ENCODE peak calls at places on chromosomes 5 and 9, in five cellular contexts. One of them, this sample, is unnamed.

GRCh38 chr5:150627731-150628545 is 12.5 kb upstream of the SYNPO start:
- DNase-seq in T-cell: no peak
- DNase-seq in stimulated activated CD4-positive, alpha-beta T cell treated with anti-CD3 and anti-CD28 coated beads, Interleukin-4, amount 100 ng/mL, for 4 hours: no peak
- DNase-seq in GM10248: no peak
- DNase-seq in fibroblast of lung: peak
- DNase-seq in this sample: no peak

GRCh38 chr9:110058304-110058953 is 149.5 kb downstream of the C9orf152 start:
- DNase-seq in stimulated activated CD4-positive, alpha-beta T cell treated with anti-CD3 and anti-CD28 coated beads, Interleukin-4, amount 100 ng/mL, for 4 hours: peak
- DNase-seq in fibroblast of lung: peak
- DNase-seq in T-cell: peak
- DNase-seq in GM10248: peak
- DNase-seq in this sample: peak

GRCh38 chr9:127291379-127291778 is 26.8 kb downstream of the GARNL3 start:
- DNase-seq in GM10248: no peak
- DNase-seq in T-cell: no peak
- DNase-seq in stimulated activated CD4-positive, alpha-beta T cell treated with anti-CD3 and anti-CD28 coated beads, Interleukin-4, amount 100 ng/mL, for 4 hours: no peak
- DNase-seq in fibroblast of lung: no peak
- DNase-seq in this sample: no peak

GRCh38 chr9:86783884-86784283 is 163.4 kb downstream of the GAS1 start:
- DNase-seq in T-cell: no peak
- DNase-seq in stimulated activated CD4-positive, alpha-beta T cell treated with anti-CD3 and anti-CD28 coated beads, Interleukin-4, amount 100 ng/mL, for 4 hours: no peak
- DNase-seq in fibroblast of lung: peak
- DNase-seq in GM10248: no peak
- DNase-seq in this sample: peak

GRCh38 chr9:111566234-111566633 is 33.2 kb downstream of the PTGR1 start:
- DNase-seq in GM10248: no peak
- DNase-seq in T-cell: no peak
- DNase-seq in fibroblast of lung: no peak
- DNase-seq in stimulated activated CD4-positive, alpha-beta T cell treated with anti-CD3 and anti-CD28 coated beads, Interleukin-4, amount 100 ng/mL, for 4 hours: no peak
- DNase-seq in this sample: peak

GRCh38 chr5:128062172-128062746 is 21.3 kb upstream of the SLC12A2 start:
- DNase-seq in GM10248: no peak
- DNase-seq in T-cell: no peak
- DNase-seq in stimulated activated CD4-positive, alpha-beta T cell treated with anti-CD3 and anti-CD28 coated beads, Interleukin-4, amount 100 ng/mL, for 4 hours: no peak
- DNase-seq in fibroblast of lung: peak
- DNase-seq in this sample: peak

GRCh38 chr5:170235881-170236864 is 3.4 kb downstream of the C5orf58 start:
- DNase-seq in fibroblast of lung: no peak
- DNase-seq in T-cell: no peak
- DNase-seq in GM10248: no peak
- DNase-seq in stimulated activated CD4-positive, alpha-beta T cell treated with anti-CD3 and anti-CD28 coated beads, Interleukin-4, amount 100 ng/mL, for 4 hours: no peak
- DNase-seq in this sample: no peak

GRCh38 chr9:95627802-95628201 is 111.0 kb upstream of the PTCH1 start:
- DNase-seq in GM10248: no peak
- DNase-seq in stimulated activated CD4-positive, alpha-beta T cell treated with anti-CD3 and anti-CD28 coated beads, Interleukin-4, amount 100 ng/mL, for 4 hours: no peak
- DNase-seq in fibroblast of lung: peak
- DNase-seq in T-cell: no peak
- DNase-seq in this sample: no peak

GRCh38 chr5:95791751-95792150 is 30.8 kb downstream of the GLRX start:
- DNase-seq in fibroblast of lung: no peak
- DNase-seq in T-cell: no peak
- DNase-seq in GM10248: no peak
- DNase-seq in stimulated activated CD4-positive, alpha-beta T cell treated with anti-CD3 and anti-CD28 coated beads, Interleukin-4, amount 100 ng/mL, for 4 hours: no peak
- DNase-seq in this sample: no peak

GRCh38 chr5:112694853-112695709 is 42.6 kb upstream of the APC start:
- DNase-seq in T-cell: no peak
- DNase-seq in GM10248: no peak
- DNase-seq in stimulated activated CD4-positive, alpha-beta T cell treated with anti-CD3 and anti-CD28 coated beads, Interleukin-4, amount 100 ng/mL, for 4 hours: no peak
- DNase-seq in fibroblast of lung: peak
- DNase-seq in this sample: peak

GRCh38 chr9:130331573-130331972 is 66.0 kb downstream of the HMCN2 start:
- DNase-seq in GM10248: no peak
- DNase-seq in stimulated activated CD4-positive, alpha-beta T cell treated with anti-CD3 and anti-CD28 coated beads, Interleukin-4, amount 100 ng/mL, for 4 hours: no peak
- DNase-seq in T-cell: no peak
- DNase-seq in fibroblast of lung: peak
- DNase-seq in this sample: no peak

GRCh38 chr9:93010696-93011095 is 47.8 kb upstream of the SUSD3 start:
- DNase-seq in T-cell: no peak
- DNase-seq in fibroblast of lung: no peak
- DNase-seq in stimulated activated CD4-positive, alpha-beta T cell treated with anti-CD3 and anti-CD28 coated beads, Interleukin-4, amount 100 ng/mL, for 4 hours: no peak
- DNase-seq in GM10248: no peak
- DNase-seq in this sample: no peak

GRCh38 chr5:168798065-168799023 is 219.2 kb upstream of the PANK3 start:
- DNase-seq in fibroblast of lung: peak
- DNase-seq in stimulated activated CD4-positive, alpha-beta T cell treated with anti-CD3 and anti-CD28 coated beads, Interleukin-4, amount 100 ng/mL, for 4 hours: no peak
- DNase-seq in GM10248: no peak
- DNase-seq in T-cell: no peak
- DNase-seq in this sample: no peak

GRCh38 chr5:170105643-170106611 is at the start of gene FOXI1:
- DNase-seq in T-cell: no peak
- DNase-seq in stimulated activated CD4-positive, alpha-beta T cell treated with anti-CD3 and anti-CD28 coated beads, Interleukin-4, amount 100 ng/mL, for 4 hours: no peak
- DNase-seq in fibroblast of lung: no peak
- DNase-seq in GM10248: no peak
- DNase-seq in this sample: no peak

GRCh38 chr5:90056911-90057705 is 352.4 kb downstream of the CETN3 start:
- DNase-seq in GM10248: no peak
- DNase-seq in fibroblast of lung: peak
- DNase-seq in stimulated activated CD4-positive, alpha-beta T cell treated with anti-CD3 and anti-CD28 coated beads, Interleukin-4, amount 100 ng/mL, for 4 hours: no peak
- DNase-seq in T-cell: no peak
- DNase-seq in this sample: no peak

GRCh38 chr5:172769598-172770373 is 1.2 kb downstream of the DUSP1 start:
- DNase-seq in T-cell: no peak
- DNase-seq in GM10248: no peak
- DNase-seq in stimulated activated CD4-positive, alpha-beta T cell treated with anti-CD3 and anti-CD28 coated beads, Interleukin-4, amount 100 ng/mL, for 4 hours: no peak
- DNase-seq in fibroblast of lung: peak
- DNase-seq in this sample: peak

GRCh38 chr5:57094753-57095683 is 78.8 kb upstream of the GPBP1 start:
- DNase-seq in fibroblast of lung: no peak
- DNase-seq in T-cell: no peak
- DNase-seq in GM10248: no peak
- DNase-seq in stimulated activated CD4-positive, alpha-beta T cell treated with anti-CD3 and anti-CD28 coated beads, Interleukin-4, amount 100 ng/mL, for 4 hours: no peak
- DNase-seq in this sample: no peak

GRCh38 chr9:115411993-115412452 is 294.1 kb upstream of the TNC start:
- DNase-seq in GM10248: no peak
- DNase-seq in T-cell: no peak
- DNase-seq in fibroblast of lung: peak
- DNase-seq in stimulated activated CD4-positive, alpha-beta T cell treated with anti-CD3 and anti-CD28 coated beads, Interleukin-4, amount 100 ng/mL, for 4 hours: no peak
- DNase-seq in this sample: peak

GRCh38 chr9:111399772-111400563 is 69.9 kb upstream of the OR2K2 start:
- DNase-seq in GM10248: no peak
- DNase-seq in fibroblast of lung: no peak
- DNase-seq in stimulated activated CD4-positive, alpha-beta T cell treated with anti-CD3 and anti-CD28 coated beads, Interleukin-4, amount 100 ng/mL, for 4 hours: no peak
- DNase-seq in T-cell: no peak
- DNase-seq in this sample: peak

GRCh38 chr9:121568541-121569265 is 69.1 kb upstream of the GGTA1 start:
- DNase-seq in fibroblast of lung: peak
- DNase-seq in GM10248: no peak
- DNase-seq in stimulated activated CD4-positive, alpha-beta T cell treated with anti-CD3 and anti-CD28 coated beads, Interleukin-4, amount 100 ng/mL, for 4 hours: no peak
- DNase-seq in T-cell: no peak
- DNase-seq in this sample: no peak

GRCh38 chr5:146653560-146653959 is 137.6 kb upstream of the GPR151 start:
- DNase-seq in stimulated activated CD4-positive, alpha-beta T cell treated with anti-CD3 and anti-CD28 coated beads, Interleukin-4, amount 100 ng/mL, for 4 hours: no peak
- DNase-seq in fibroblast of lung: no peak
- DNase-seq in T-cell: no peak
- DNase-seq in GM10248: no peak
- DNase-seq in this sample: no peak

GRCh38 chr9:80061940-80062339 is 490.2 kb downstream of the TLE4 start:
- DNase-seq in T-cell: no peak
- DNase-seq in GM10248: no peak
- DNase-seq in fibroblast of lung: peak
- DNase-seq in stimulated activated CD4-positive, alpha-beta T cell treated with anti-CD3 and anti-CD28 coated beads, Interleukin-4, amount 100 ng/mL, for 4 hours: no peak
- DNase-seq in this sample: peak

GRCh38 chr9:113996531-113997001 is 81.5 kb downstream of the AMBP start:
- DNase-seq in fibroblast of lung: no peak
- DNase-seq in T-cell: no peak
- DNase-seq in stimulated activated CD4-positive, alpha-beta T cell treated with anti-CD3 and anti-CD28 coated beads, Interleukin-4, amount 100 ng/mL, for 4 hours: no peak
- DNase-seq in GM10248: no peak
- DNase-seq in this sample: no peak

GRCh38 chr5:39014544-39014943 is 59.7 kb downstream of the RICTOR start:
- DNase-seq in fibroblast of lung: peak
- DNase-seq in stimulated activated CD4-positive, alpha-beta T cell treated with anti-CD3 and anti-CD28 coated beads, Interleukin-4, amount 100 ng/mL, for 4 hours: no peak
- DNase-seq in GM10248: no peak
- DNase-seq in T-cell: no peak
- DNase-seq in this sample: peak

GRCh38 chr5:68823301-68823700 is 270.5 kb upstream of the SLC30A5 start:
- DNase-seq in GM10248: no peak
- DNase-seq in T-cell: no peak
- DNase-seq in fibroblast of lung: no peak
- DNase-seq in stimulated activated CD4-positive, alpha-beta T cell treated with anti-CD3 and anti-CD28 coated beads, Interleukin-4, amount 100 ng/mL, for 4 hours: no peak
- DNase-seq in this sample: peak

GRCh38 chr5:16791036-16791705 is 144.9 kb downstream of the MYO10 start:
- DNase-seq in fibroblast of lung: peak
- DNase-seq in GM10248: peak
- DNase-seq in T-cell: peak
- DNase-seq in stimulated activated CD4-positive, alpha-beta T cell treated with anti-CD3 and anti-CD28 coated beads, Interleukin-4, amount 100 ng/mL, for 4 hours: no peak
- DNase-seq in this sample: peak

GRCh38 chr5:50751064-50751657 is 84.7 kb downstream of the PARP8 start:
- DNase-seq in GM10248: peak
- DNase-seq in T-cell: peak
- DNase-seq in stimulated activated CD4-positive, alpha-beta T cell treated with anti-CD3 and anti-CD28 coated beads, Interleukin-4, amount 100 ng/mL, for 4 hours: peak
- DNase-seq in fibroblast of lung: peak
- DNase-seq in this sample: peak

GRCh38 chr9:82903503-82903902 is 159.4 kb downstream of the RASEF start:
- DNase-seq in GM10248: no peak
- DNase-seq in stimulated activated CD4-positive, alpha-beta T cell treated with anti-CD3 and anti-CD28 coated beads, Interleukin-4, amount 100 ng/mL, for 4 hours: no peak
- DNase-seq in T-cell: no peak
- DNase-seq in fibroblast of lung: peak
- DNase-seq in this sample: no peak

GRCh38 chr5:15007549-15008142 is 136.1 kb upstream of the ANKH start:
- DNase-seq in fibroblast of lung: no peak
- DNase-seq in GM10248: no peak
- DNase-seq in stimulated activated CD4-positive, alpha-beta T cell treated with anti-CD3 and anti-CD28 coated beads, Interleukin-4, amount 100 ng/mL, for 4 hours: no peak
- DNase-seq in T-cell: no peak
- DNase-seq in this sample: peak

GRCh38 chr9:114247491-114247890 is 75.4 kb upstream of the ORM1 start:
- DNase-seq in T-cell: no peak
- DNase-seq in stimulated activated CD4-positive, alpha-beta T cell treated with anti-CD3 and anti-CD28 coated beads, Interleukin-4, amount 100 ng/mL, for 4 hours: no peak
- DNase-seq in fibroblast of lung: no peak
- DNase-seq in GM10248: no peak
- DNase-seq in this sample: no peak

GRCh38 chr9:113479150-113479761 is 15.7 kb downstream of the RGS3 start:
- DNase-seq in GM10248: no peak
- DNase-seq in T-cell: peak
- DNase-seq in stimulated activated CD4-positive, alpha-beta T cell treated with anti-CD3 and anti-CD28 coated beads, Interleukin-4, amount 100 ng/mL, for 4 hours: peak
- DNase-seq in fibroblast of lung: no peak
- DNase-seq in this sample: no peak

GRCh38 chr5:180343110-180343845 is 9.9 kb downstream of the GFPT2 start:
- DNase-seq in T-cell: no peak
- DNase-seq in fibroblast of lung: peak
- DNase-seq in stimulated activated CD4-positive, alpha-beta T cell treated with anti-CD3 and anti-CD28 coated beads, Interleukin-4, amount 100 ng/mL, for 4 hours: no peak
- DNase-seq in GM10248: no peak
- DNase-seq in this sample: peak

GRCh38 chr9:35172878-35173277 is 11.1 kb downstream of the UNC13B start:
- DNase-seq in fibroblast of lung: no peak
- DNase-seq in GM10248: no peak
- DNase-seq in stimulated activated CD4-positive, alpha-beta T cell treated with anti-CD3 and anti-CD28 coated beads, Interleukin-4, amount 100 ng/mL, for 4 hours: no peak
- DNase-seq in T-cell: no peak
- DNase-seq in this sample: no peak

This sample was measured in fibroblast of gingiva.